ENCODE peak calls at places on chromosomes 13 and 19, in seven cellular contexts. Z is transverse colon, N is HepG2, A is K562, O is SK-N-SH, H is GM12878, X is stomach. W is an unnamed sample.

GRCh38 chr19:51690359-51691121 is 2.6 kb upstream of the SPACA6 start:
- DNase-seq in Z (peak; percentile 59), N (no peak), A (peak; percentile 91), O (peak; percentile 84), H (no peak), X (peak; percentile 58), W (no peak)

GRCh38 chr13:38693641-38694040 is 6.8 kb downstream of the FREM2 start:
- DNase-seq in Z (no peak), N (no peak), A (no peak), O (no peak), H (no peak), X (peak; percentile 38), W (no peak)

GRCh38 chr19:30685601-30686000 is 313.4 kb downstream of the ZNF536 start:
- DNase-seq in Z (no peak), N (no peak), A (no peak), O (no peak), H (no peak), X (no peak), W (no peak)

GRCh38 chr13:19959831-19960672 is 1.5 kb downstream of the ZMYM2 start:
- DNase-seq in Z (peak; percentile 88), N (peak; percentile 90), A (peak; percentile 64), O (peak; percentile 77), H (peak; percentile 68), X (peak; percentile 83), W (peak; percentile 61)

GRCh38 chr13:66915596-66916185 is 314.4 kb downstream of the PCDH9 start:
- DNase-seq in Z (no peak), N (no peak), A (no peak), O (no peak), H (no peak), X (no peak), W (no peak)

GRCh38 chr13:93941444-93941843 is 538.0 kb downstream of the DCT start:
- DNase-seq in Z (no peak), N (no peak), A (no peak), O (no peak), H (no peak), X (no peak), W (no peak)

GRCh38 chr13:89574077-89574476 is 1773.4 kb upstream of the MIR17HG start:
- DNase-seq in Z (no peak), N (no peak), A (no peak), O (no peak), H (no peak), X (no peak), W (no peak)

GRCh38 chr19:6271721-6272410 is 7.9 kb downstream of the MLLT1 start:
- DNase-seq in Z (peak; percentile 64), N (no peak), A (peak; percentile 75), O (peak; percentile 87), H (no peak), X (peak; percentile 68), W (no peak)

GRCh38 chr19:32196690-32197420 is 148.6 kb upstream of the ZNF507 start:
- DNase-seq in Z (no peak), N (no peak), A (no peak), O (no peak), H (no peak), X (no peak), W (no peak)

GRCh38 chr19:42149447-42150202 is 17.4 kb upstream of the POU2F2 start:
- DNase-seq in Z (no peak), N (no peak), A (no peak), O (peak; percentile 36), H (no peak), X (no peak), W (no peak)

GRCh38 chr13:66675620-66676019 is 554.5 kb downstream of the PCDH9 start:
- DNase-seq in Z (no peak), N (no peak), A (no peak), O (no peak), H (no peak), X (no peak), W (no peak)

GRCh38 chr13:114130708-114131580 is 1.5 kb downstream of the RASA3 start:
- DNase-seq in Z (peak; percentile 53), N (no peak), A (peak; percentile 68), O (peak; percentile 88), H (no peak), X (no peak), W (no peak)

GRCh38 chr19:31278555-31279435 is 70.4 kb downstream of the TSHZ3 start:
- DNase-seq in Z (no peak), N (no peak), A (no peak), O (no peak), H (no peak), X (no peak), W (no peak)

GRCh38 chr13:110317093-110317492 is 10.0 kb downstream of the COL4A2 start:
- DNase-seq in Z (no peak), N (no peak), A (no peak), O (no peak), H (no peak), X (no peak), W (no peak)

GRCh38 chr13:22114630-22115311 is 443.9 kb downstream of the FGF9 start:
- DNase-seq in Z (no peak), N (no peak), A (no peak), O (no peak), H (peak; percentile 99), X (no peak), W (no peak)

GRCh38 chr19:55069137-55069858 is 6.3 kb upstream of the RDH13 start:
- DNase-seq in Z (peak; percentile 84), N (no peak), A (peak; percentile 73), O (peak; percentile 66), H (no peak), X (peak; percentile 81), W (no peak)

GRCh38 chr13:30121244-30121643 is 186.1 kb downstream of the KATNAL1 start:
- DNase-seq in Z (no peak), N (no peak), A (no peak), O (no peak), H (no peak), X (no peak), W (no peak)

GRCh38 chr19:3826163-3826562 is 40.0 kb upstream of the MATK start:
- DNase-seq in Z (no peak), N (no peak), A (no peak), O (peak; percentile 68), H (no peak), X (no peak), W (no peak)

GRCh38 chr13:104382941-104383340 is 1316.7 kb upstream of the SLC10A2 start:
- DNase-seq in Z (no peak), N (no peak), A (no peak), O (no peak), H (no peak), X (no peak), W (no peak)

GRCh38 chr13:24074687-24075086 is 85.8 kb upstream of the SPATA13 start:
- DNase-seq in Z (no peak), N (no peak), A (no peak), O (no peak), H (no peak), X (peak; percentile 73), W (no peak)

GRCh38 chr19:13366529-13367143 is 139.6 kb downstream of the CACNA1A start:
- DNase-seq in Z (no peak), N (no peak), A (peak; percentile 57), O (peak; percentile 27), H (no peak), X (no peak), W (no peak)

GRCh38 chr13:80348308-80348707 is 7.4 kb upstream of the SPRY2 start:
- DNase-seq in Z (no peak), N (no peak), A (no peak), O (no peak), H (no peak), X (no peak), W (no peak)

GRCh38 chr19:4694211-4694987 is 24.3 kb upstream of the MYDGF start:
- DNase-seq in Z (peak; percentile 46), N (no peak), A (peak; percentile 69), O (no peak), H (no peak), X (peak; percentile 77), W (peak; percentile 88)

DNA sequence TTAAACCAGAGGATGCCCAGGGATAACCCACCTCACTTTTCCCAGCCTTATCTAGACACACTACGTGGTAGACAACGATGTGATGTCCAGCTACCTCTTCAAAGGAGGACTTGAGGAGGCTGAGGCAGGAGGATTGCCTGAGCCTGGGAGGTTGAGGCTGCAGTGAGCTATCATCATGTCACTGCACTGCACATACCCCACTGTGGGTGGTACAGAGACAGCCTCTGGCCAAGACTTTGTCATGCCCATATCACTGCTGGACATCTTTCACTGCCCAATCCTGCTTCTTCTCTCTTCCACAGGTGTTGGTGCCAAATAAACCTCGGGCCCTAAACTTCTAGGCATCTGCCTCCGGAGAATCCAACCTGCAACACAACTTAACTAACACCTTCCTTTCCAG is 85.8 kb downstream of the FAM216B start:
- DNase-seq in Z (no peak), N (no peak), A (no peak), O (no peak), H (no peak), X (no peak), W (no peak)
- TF ChIP-seq POLR2AphosphoS5 in Z (no peak), N (no peak), A (no peak), O (no peak), H (no peak), X (no peak), W (no peak)

GRCh38 chr13:100210966-100211710 is 122.2 kb downstream of the PCCA start:
- DNase-seq in Z (no peak), N (no peak), A (no peak), O (no peak), H (no peak), X (no peak), W (no peak)
- H3K4me1 ChIP-seq in Z (no peaks in the 10 kb centered on the region), N (no peaks in the 10 kb centered on the region), A (no peaks in the 10 kb centered on the region), O (peaks cover 25% of the 10 kb centered on the region), H (no peaks in the 10 kb centered on the region), X (peaks cover 17% of the 10 kb centered on the region), W (no peaks in the 10 kb centered on the region)

GRCh38 chr13:25455146-25455545 is 83.4 kb downstream of the ATP8A2 start:
- DNase-seq in Z (no peak), N (no peak), A (no peak), O (no peak), H (no peak), X (no peak), W (no peak)

GRCh38 chr13:25453966-25454365 is 82.2 kb downstream of the ATP8A2 start:
- DNase-seq in Z (no peak), N (no peak), A (no peak), O (no peak), H (no peak), X (no peak), W (no peak)
- H3K27ac ChIP-seq in Z (no peak overlapping the region), N (no peak overlapping the region), A (no peak overlapping the region), O (no peak overlapping the region), H (no peak overlapping the region), X (no peak overlapping the region), W (no peak overlapping the region)

GRCh38 chr13:32587014-32587773 is 942 bp downstream of the PDS5B start:
- DNase-seq in Z (peak; percentile 73), N (peak; percentile 41), A (peak; percentile 65), O (peak; percentile 86), H (no peak), X (peak; percentile 66), W (no peak)
- TF ChIP-seq POLR2AphosphoS5 in Z (no peak), N (no peak), A (no peak), O (no peak), H (peak; percentile 35), X (no peak), W (no peak)